ENCODE peak calls at places on chromosome 21, in nine cellular contexts. N, U, F, B, G, A, Z, D and Y are unnamed samples.

GRCh38 chr21:36563301-36563926 is 83.5 kb upstream of the CLDN14 start:
- DNase-seq in A (no peak), F (no peak), N (no peak), B (no peak), G (no peak), U (no peak), Z (no peak), D (no peak), Y (no peak)

GRCh38 chr21:28644762-28645161 is 347.9 kb downstream of the LTN1 start:
- DNase-seq in N (no peak), U (no peak), A (no peak), B (no peak), G (no peak), Z (no peak), D (no peak), F (no peak), Y (no peak)

GRCh38 chr21:39364949-39365348 is 16.1 kb upstream of the HMGN1 start:
- DNase-seq in N (no peak), G (no peak), A (no peak), B (no peak), F (no peak), D (no peak), Z (no peak), U (no peak), Y (no peak)

GRCh38 chr21:36654341-36654740 is 44.6 kb upstream of the SIM2 start:
- DNase-seq in D (no peak), F (peak; percentile 87), A (no peak), U (no peak), Z (peak; percentile 64), G (no peak), B (no peak), N (no peak), Y (no peak)

GRCh38 chr21:16492892-16493291 is 763.1 kb downstream of the USP25 start:
- DNase-seq in Z (no peak), N (no peak), F (no peak), G (no peak), D (peak; percentile 47), A (no peak), B (no peak), U (no peak), Y (no peak)

GRCh38 chr21:36246080-36246631 is 73.8 kb upstream of the MORC3 start:
- DNase-seq in D (peak; percentile 54), G (no peak), A (peak; percentile 43), B (no peak), U (no peak), Z (no peak), F (no peak), N (no peak), Y (no peak)

GRCh38 chr21:32281531-32281930 is 2.7 kb upstream of the MIS18A start:
- DNase-seq in B (no peak), D (no peak), N (no peak), F (no peak), A (no peak), G (no peak), U (no peak), Z (no peak), Y (no peak)

GRCh38 chr21:26736449-26736848 is 108.8 kb downstream of the ADAMTS1 start:
- DNase-seq in U (no peak), N (no peak), B (no peak), A (no peak), G (no peak), D (no peak), Z (no peak), F (no peak), Y (no peak)

GRCh38 chr21:24045373-24045772 is 1561.9 kb downstream of the MRPL39 start:
- DNase-seq in N (no peak), Z (no peak), B (no peak), D (no peak), F (no peak), A (no peak), G (no peak), U (no peak), Y (no peak)

GRCh38 chr21:42187976-42188653 is 30.8 kb upstream of the ABCG1 start:
- DNase-seq in N (no peak), D (peak; percentile 38), B (peak; percentile 75), A (no peak), U (peak; percentile 80), Z (no peak), G (no peak), F (no peak), Y (peak; percentile 76)

GRCh38 chr21:35050348-35051286 is 1.5 kb upstream of the RUNX1 start:
- DNase-seq in D (no peak), N (no peak), B (no peak), U (no peak), F (no peak), A (no peak), Z (no peak), G (peak; percentile 40), Y (no peak)

GRCh38 chr21:31768720-31769119 is 36.8 kb upstream of the SCAF4 start:
- DNase-seq in B (no peak), N (no peak), A (no peak), D (no peak), U (no peak), F (no peak), G (no peak), Z (no peak), Y (no peak)

GRCh38 chr21:34820051-34820450 is 151.3 kb downstream of the CLIC6 start:
- DNase-seq in D (no peak), F (no peak), U (no peak), Z (no peak), B (no peak), A (no peak), N (no peak), G (no peak), Y (no peak)

GRCh38 chr21:36155603-36156338 is 853 bp upstream of the DOP1B start:
- DNase-seq in Z (no peak), A (no peak), N (no peak), F (no peak), U (no peak), D (no peak), G (no peak), B (no peak), Y (no peak)

GRCh38 chr21:45033791-45034555 is 40.4 kb upstream of the ADARB1 start:
- DNase-seq in B (no peak), D (peak; percentile 78), U (no peak), Z (no peak), F (no peak), A (no peak), G (no peak), N (peak; percentile 87), Y (no peak)

GRCh38 chr21:36901575-36901974 is 64.9 kb downstream of the HLCS start:
- DNase-seq in Z (no peak), G (no peak), D (no peak), U (no peak), A (no peak), F (no peak), N (no peak), B (no peak), Y (no peak)

GRCh38 chr21:45387506-45387905 is 17.5 kb upstream of the COL18A1 start:
- DNase-seq in D (no peak), A (no peak), F (no peak), Z (no peak), N (no peak), G (no peak), B (no peak), U (no peak), Y (no peak)

GRCh38 chr21:26719750-26720149 is 125.5 kb downstream of the ADAMTS1 start:
- DNase-seq in B (no peak), U (no peak), A (no peak), N (no peak), D (no peak), F (no peak), Z (peak; percentile 55), G (no peak), Y (no peak)

GRCh38 chr21:17711896-17712295 is 99.2 kb upstream of the BTG3 start:
- DNase-seq in F (no peak), U (no peak), N (no peak), B (no peak), D (peak; percentile 23), Z (no peak), A (no peak), G (no peak), Y (no peak)

GRCh38 chr21:19529031-19529430 is 1125.4 kb upstream of the TMPRSS15 start:
- DNase-seq in F (no peak), D (no peak), A (no peak), U (no peak), B (no peak), G (no peak), Z (no peak), N (no peak), Y (no peak)

GRCh38 chr21:38785483-38785882 is 20.2 kb upstream of the ETS2 start:
- DNase-seq in D (no peak), Z (no peak), A (no peak), U (no peak), G (no peak), B (no peak), F (no peak), N (no peak), Y (no peak)

GRCh38 chr21:42652527-42653491 is 612 bp upstream of the PDE9A start:
- DNase-seq in U (no peak), D (peak; percentile 22), F (peak; percentile 77), Z (peak; percentile 30), G (no peak), B (no peak), N (peak; percentile 74), A (no peak), Y (no peak)

GRCh38 chr21:37764696-37765095 is 151.6 kb downstream of the KCNJ6 start:
- DNase-seq in N (no peak), A (no peak), G (no peak), F (no peak), U (no peak), B (no peak), Z (no peak), D (no peak), Y (no peak)

GRCh38 chr21:32233055-32233546 is 45.7 kb downstream of the MIS18A start:
- DNase-seq in A (no peak), Z (no peak), N (peak; percentile 25), F (no peak), U (no peak), B (no peak), G (no peak), D (no peak), Y (no peak)

GRCh38 chr21:42264245-42265195 is 45.6 kb downstream of the ABCG1 start:
- DNase-seq in D (no peak), B (no peak), U (no peak), Z (no peak), F (no peak), N (no peak), A (no peak), G (no peak), Y (no peak)

GRCh38 chr21:26776320-26777021 is 68.7 kb downstream of the ADAMTS1 start:
- DNase-seq in N (peak; percentile 14), Z (no peak), D (peak; percentile 86), U (no peak), F (no peak), A (no peak), G (no peak), B (no peak), Y (no peak)

GRCh38 chr21:14572206-14572780 is 26.2 kb upstream of the SAMSN1 start:
- DNase-seq in G (no peak), F (no peak), D (no peak), Z (no peak), U (no peak), N (no peak), B (no peak), A (no peak), Y (no peak)

GRCh38 chr21:42337830-42338729 is 12.7 kb downstream of the TFF2 start:
- DNase-seq in G (peak; percentile 9), A (peak; percentile 69), F (peak; percentile 57), D (peak; percentile 22), N (peak; percentile 28), U (peak; percentile 83), Z (peak; percentile 17), B (peak; percentile 84), Y (peak; percentile 80)

GRCh38 chr21:46127239-46128105 is 27.9 kb downstream of the FTCD start:
- DNase-seq in A (no peak), U (no peak), Z (no peak), F (no peak), N (no peak), B (no peak), D (no peak), G (no peak), Y (no peak)

GRCh38 chr21:45834026-45834715 is 147.4 kb upstream of the COL6A1 start:
- DNase-seq in N (no peak), U (no peak), F (no peak), B (peak; percentile 14), Z (no peak), G (no peak), A (no peak), D (no peak), Y (no peak)

GRCh38 chr21:46562472-46562871 is 42.4 kb downstream of the S100B start:
- DNase-seq in D (no peak), G (no peak), A (no peak), N (no peak), U (no peak), B (no peak), Z (no peak), F (no peak), Y (no peak)